ENCODE peak calls at places on chromosome 19, in eight cellular contexts. R is A673, N is M059J, J is PC-9, B is Right ventricle myocardium superior, F is T-helper 17 cell, L is ascending aorta, H is GM20000. A is an unnamed sample.

GRCh38 chr19:41064974-41065569 is 23.2 kb upstream of the CYP2A13 start:
- DNase-seq in L (no peak), B (no peak), R (peak; percentile 47), N (peak; percentile 54), F (no peak), H (no peak), J (no peak), A (no peak)

GRCh38 chr19:49672131-49672919 is 4.7 kb upstream of the PRMT1 start:
- DNase-seq in H (peak; percentile 91), L (peak; percentile 87), J (peak; percentile 63), N (peak; percentile 45), R (peak; percentile 76), B (peak; percentile 85), F (peak; percentile 71), A (peak; percentile 91)

GRCh38 chr19:43148233-43148632 is 38.1 kb downstream of the PSG5 start:
- DNase-seq in H (no peak), R (no peak), J (no peak), L (no peak), F (no peak), B (no peak), N (peak; percentile 88), A (no peak)

GRCh38 chr19:32908641-32909190 is 39.1 kb upstream of the SLC7A9 start:
- DNase-seq in F (no peak), R (no peak), H (no peak), B (no peak), J (no peak), N (no peak), L (no peak), A (no peak)

GRCh38 chr19:41198559-41198958 is 5.5 kb downstream of the CYP2S1 start:
- DNase-seq in N (no peak), F (no peak), B (no peak), R (no peak), J (no peak), L (no peak), H (no peak), A (no peak)

GRCh38 chr19:48244289-48244688 is 11.4 kb downstream of the CARD8 start:
- DNase-seq in J (no peak), F (no peak), R (peak; percentile 94), B (no peak), H (no peak), L (no peak), N (no peak), A (no peak)

GRCh38 chr19:12965017-12965811 is 4.2 kb upstream of the DAND5 start:
- DNase-seq in B (peak; percentile 90), N (peak; percentile 79), R (peak; percentile 85), H (peak; percentile 89), L (peak; percentile 90), J (peak; percentile 86), F (peak; percentile 81), A (peak; percentile 91)

GRCh38 chr19:6326815-6327214 is 6.6 kb downstream of the ACER1 start:
- DNase-seq in B (no peak), R (no peak), H (no peak), F (no peak), N (no peak), L (no peak), J (no peak), A (no peak)

GRCh38 chr19:33399745-33400681 is 26.5 kb downstream of the CEBPG start:
- DNase-seq in L (no peak), H (no peak), J (no peak), F (no peak), N (no peak), R (no peak), B (no peak), A (no peak)

GRCh38 chr19:41443813-41444455 is 978 bp downstream of the ERICH4 start:
- DNase-seq in H (no peak), J (no peak), L (no peak), B (peak; percentile 30), R (no peak), N (no peak), F (no peak), A (no peak)

GRCh38 chr19:45640849-45641273 is 1.7 kb upstream of the EML2 start:
- DNase-seq in B (no peak), J (no peak), N (no peak), H (no peak), F (no peak), R (no peak), L (no peak), A (no peak)

GRCh38 chr19:1745589-1746031 is 7.7 kb upstream of the ONECUT3 start:
- DNase-seq in H (no peak), N (no peak), J (no peak), L (no peak), R (peak; percentile 49), B (no peak), F (no peak), A (peak; percentile 61)

GRCh38 chr19:33998302-33998701 is 174.0 kb upstream of the LSM14A start:
- DNase-seq in F (no peak), B (no peak), H (no peak), N (peak; percentile 20), L (no peak), R (peak; percentile 5), J (no peak), A (no peak)

GRCh38 chr19:21317821-21318220 is 11.4 kb downstream of the ZNF708 start:
- DNase-seq in J (no peak), R (no peak), F (no peak), N (no peak), L (no peak), H (no peak), B (no peak), A (peak; percentile 77)

GRCh38 chr19:19860756-19861390 is 4.8 kb upstream of the ZNF253 start:
- DNase-seq in B (no peak), F (peak; percentile 56), H (peak; percentile 9), L (no peak), R (no peak), J (no peak), N (no peak), A (no peak)

GRCh38 chr19:16200038-16200775 is 2.5 kb downstream of the AP1M1 start:
- DNase-seq in J (no peak), N (no peak), R (no peak), L (peak; percentile 72), H (no peak), B (peak; percentile 21), F (no peak), A (no peak)